ENCODE peak calls at places on chromosomes 3 and 15, in four cellular contexts. S is M059J, B is renal cortical epithelial cell, A is HCT116. K is an unnamed sample.

GRCh38 chr15:40525855-40526254 is 39.0 kb downstream of the CCDC32 start:
- DNase-seq in S (no peak), B (no peak), A (no peak), K (no peak)

GRCh38 chr15:81339321-81339720 is 15.4 kb upstream of the STARD5 start:
- DNase-seq in S (no peak), B (no peak), A (no peak), K (no peak)

GRCh38 chr3:24158756-24159155 is 213.7 kb downstream of the NR1D2 start:
- DNase-seq in S (peak; percentile 24), B (no peak), A (no peak), K (no peak)

GRCh38 chr15:99979371-99979770 is 246.1 kb upstream of the LYSMD4 start:
- DNase-seq in S (no peak), B (no peak), A (no peak), K (no peak)

GRCh38 chr3:53164911-53165310 is 3.9 kb downstream of the PRKCD start:
- DNase-seq in S (no peak), B (no peak), A (no peak), K (peak; percentile 67)

GRCh38 chr3:45253316-45253715 is 27.2 kb upstream of the TMEM158 start:
- DNase-seq in S (no peak), B (no peak), A (no peak), K (no peak)

GRCh38 chr3:48478631-48479555 is 25.1 kb downstream of the SHISA5 start:
- DNase-seq in S (no peak), B (no peak), A (no peak), K (no peak)

GRCh38 chr3:52967398-52967797 is 70.0 kb upstream of the STIMATE start:
- DNase-seq in S (no peak), B (no peak), A (no peak), K (no peak)

GRCh38 chr3:171704002-171704401 is 106.3 kb downstream of the PLD1 start:
- DNase-seq in S (peak; percentile 59), B (peak; percentile 35), A (peak; percentile 28), K (peak; percentile 57)

GRCh38 chr3:172580680-172581079 is 57.5 kb upstream of the TNFSF10 start:
- DNase-seq in S (no peak), B (no peak), A (no peak), K (no peak)

GRCh38 chr3:186783731-186784515 is 546 bp downstream of the EIF4A2 start:
- DNase-seq in S (peak; percentile 74), B (peak; percentile 47), A (no peak), K (peak; percentile 73)

GRCh38 chr3:183697610-183698317 is at the start of gene YEATS2:
- DNase-seq in S (peak; percentile 65), B (peak; percentile 23), A (peak; percentile 23), K (peak; percentile 99)

GRCh38 chr3:24704496-24704895 is 209.8 kb upstream of the THRB start:
- DNase-seq in S (peak; percentile 71), B (peak; percentile 93), A (no peak), K (no peak)

GRCh38 chr15:64845183-64845611 is 3.5 kb downstream of the PLEKHO2 start:
- DNase-seq in S (no peak), B (peak; percentile 56), A (no peak), K (peak; percentile 43)

GRCh38 chr3:133277813-133278212 is 122.0 kb upstream of the BFSP2 start:
- DNase-seq in S (peak; percentile 32), B (peak; percentile 8), A (no peak), K (no peak)

GRCh38 chr15:50192164-50192563 is 10.2 kb downstream of the SLC27A2 start:
- DNase-seq in S (no peak), B (no peak), A (no peak), K (no peak)

GRCh38 chr3:94159062-94159726 is 96.3 kb downstream of the NSUN3 start:
- DNase-seq in S (peak; percentile 76), B (peak; percentile 71), A (no peak), K (no peak)

GRCh38 chr3:71978150-71978721 is 193.3 kb upstream of the PROK2 start:
- DNase-seq in S (no peak), B (peak; percentile 70), A (no peak), K (no peak)

GRCh38 chr3:153173758-153174516 is 11.9 kb downstream of the RAP2B start:
- DNase-seq in S (peak; percentile 55), B (no peak), A (peak; percentile 52), K (peak; percentile 34)

GRCh38 chr3:172915911-172916514 is 165.5 kb downstream of the ECT2 start:
- DNase-seq in S (peak; percentile 81), B (peak; percentile 13), A (no peak), K (no peak)

GRCh38 chr3:69739204-69740102 is at the start of gene MITF:
- DNase-seq in S (peak; percentile 88), B (peak; percentile 77), A (peak; percentile 53), K (peak; percentile 92)

GRCh38 chr3:60094392-60094947 is 1044.6 kb upstream of the CFAP20DC start:
- DNase-seq in S (no peak), B (no peak), A (no peak), K (no peak)

GRCh38 chr3:135576786-135577185 is 388.7 kb upstream of the PPP2R3A start:
- DNase-seq in S (no peak), B (no peak), A (no peak), K (no peak)

GRCh38 chr3:164199982-164200823 is 878.1 kb downstream of the SI start:
- DNase-seq in S (no peak), B (no peak), A (no peak), K (no peak)

GRCh38 chr15:52031542-52031941 is 12.5 kb downstream of the MAPK6 start:
- DNase-seq in S (peak; percentile 54), B (peak; percentile 57), A (no peak), K (no peak)

GRCh38 chr3:55686720-55687254 is 199.7 kb upstream of the WNT5A start:
- DNase-seq in S (peak; percentile 78), B (no peak), A (no peak), K (no peak)

GRCh38 chr15:75042730-75043508 is 19.5 kb downstream of the PPCDC start:
- DNase-seq in S (peak; percentile 86), B (peak; percentile 44), A (peak; percentile 43), K (peak; percentile 83)

GRCh38 chr15:88043396-88043795 is 213.1 kb downstream of the NTRK3 start:
- DNase-seq in S (no peak), B (no peak), A (no peak), K (no peak)

GRCh38 chr15:85383470-85384148 is 3.2 kb downstream of the AKAP13 start:
- DNase-seq in S (no peak), B (no peak), A (no peak), K (no peak)

GRCh38 chr3:52372822-52373504 is 56.8 kb downstream of the DNAH1 start:
- DNase-seq in S (no peak), B (no peak), A (no peak), K (peak; percentile 92)

GRCh38 chr3:184349563-184350470 is 11.6 kb downstream of the CLCN2 start:
- DNase-seq in S (no peak), B (peak; percentile 41), A (no peak), K (peak; percentile 29)

GRCh38 chr3:195194559-195195161 is 76.3 kb downstream of the XXYLT1 start:
- DNase-seq in S (no peak), B (no peak), A (no peak), K (no peak)

GRCh38 chr3:194275231-194275671 is 75.9 kb downstream of the CPN2 start:
- DNase-seq in S (peak; percentile 61), B (no peak), A (no peak), K (no peak)